ENCODE peak calls at places on chromosomes 5 and 9, in eight cellular contexts. K is kidney epithelial cell; F is AG10803; L is colonic mucosa; J is tibial artery; C is iris pigment epithelial cell; I is stimulated activated CD4-positive, alpha-beta T cell treated with anti-CD3 and anti-CD28 coated beads, Interleukin-2, amount 100 ng/mL, for 48 hours; Y is bronchial epithelial cell. T is an unnamed sample.

GRCh38 chr9:16459421-16460148 is 410.9 kb downstream of the BNC2 start:
- DNase-seq in F (no peak), L (no peak), I (no peak), Y (no peak), K (no peak), J (no peak), C (no peak), T (peak; percentile 61)

GRCh38 chr9:128972956-128973355 is 25.5 kb downstream of the NUP188 start:
- DNase-seq in K (peak; percentile 9), J (no peak), F (peak; percentile 50), I (no peak), C (peak; percentile 88), Y (peak; percentile 81), L (no peak), T (no peak)

GRCh38 chr5:91651704-91652103 is 268.6 kb upstream of the ARRDC3 start:
- DNase-seq in Y (no peak), I (no peak), F (no peak), L (no peak), C (no peak), K (no peak), J (no peak), T (no peak)

GRCh38 chr5:61100425-61100824 is 61.8 kb downstream of the SMIM15 start:
- DNase-seq in L (no peak), Y (no peak), J (no peak), I (no peak), K (no peak), F (no peak), C (no peak), T (no peak)

GRCh38 chr5:84032404-84032803 is 311.7 kb upstream of the HAPLN1 start:
- DNase-seq in F (peak; percentile 38), L (no peak), K (no peak), Y (no peak), C (peak; percentile 73), J (no peak), I (no peak), T (no peak)

GRCh38 chr5:173187054-173187743 is 42.9 kb downstream of the BNIP1 start:
- DNase-seq in C (no peak), L (no peak), J (no peak), Y (no peak), K (no peak), I (no peak), F (no peak), T (no peak)

GRCh38 chr5:174139623-174140022 is 94.1 kb downstream of the NSG2 start:
- DNase-seq in Y (no peak), K (no peak), I (no peak), J (no peak), C (no peak), L (no peak), F (no peak), T (no peak)

GRCh38 chr5:154198611-154199230 is 8.2 kb downstream of the GALNT10 start:
- DNase-seq in L (no peak), I (no peak), K (peak; percentile 61), Y (peak; percentile 87), J (no peak), F (peak; percentile 87), C (peak; percentile 85), T (no peak)

GRCh38 chr9:27491164-27491563 is 32.9 kb upstream of the IFNK start:
- DNase-seq in I (no peak), L (no peak), C (peak; percentile 74), K (no peak), Y (peak; percentile 46), F (peak; percentile 43), J (no peak), T (no peak)

GRCh38 chr9:13244190-13244589 is 35.3 kb downstream of the MPDZ start:
- DNase-seq in C (no peak), F (no peak), L (no peak), I (no peak), Y (no peak), K (no peak), J (no peak), T (no peak)

GRCh38 chr9:126550891-126551351 is 62.8 kb upstream of the LMX1B start:
- DNase-seq in K (no peak), L (no peak), Y (no peak), I (no peak), C (no peak), J (no peak), F (no peak), T (no peak)

GRCh38 chr5:59188415-59189225 is 605.7 kb downstream of the RAB3C start:
- DNase-seq in F (peak; percentile 65), Y (peak; percentile 61), C (peak; percentile 80), I (peak; percentile 43), L (peak; percentile 72), J (peak; percentile 65), K (peak; percentile 32), T (peak; percentile 67)

GRCh38 chr5:68333649-68334549 is 118.3 kb downstream of the PIK3R1 start:
- DNase-seq in I (no peak), Y (peak; percentile 87), F (peak; percentile 88), L (no peak), J (no peak), K (peak; percentile 76), C (peak; percentile 85), T (no peak)

GRCh38 chr9:2023532-2023931 is 8.4 kb downstream of the SMARCA2 start:
- DNase-seq in J (no peak), K (no peak), C (no peak), L (no peak), Y (no peak), F (no peak), I (no peak), T (no peak)

GRCh38 chr5:75667586-75667985 is 49.7 kb downstream of the POC5 start:
- DNase-seq in L (no peak), Y (no peak), C (no peak), I (no peak), K (no peak), F (no peak), J (no peak), T (no peak)

GRCh38 chr5:143913008-143913752 is 101.2 kb downstream of the HMHB1 start:
- DNase-seq in L (no peak), Y (peak; percentile 98), C (peak; percentile 89), I (no peak), K (peak; percentile 56), F (peak; percentile 72), J (no peak), T (no peak)

GRCh38 chr9:131398204-131398603 is 4.3 kb downstream of the PRRC2B start:
- DNase-seq in L (no peak), F (no peak), K (no peak), Y (no peak), J (no peak), C (no peak), I (no peak), T (no peak)

GRCh38 chr9:81595887-81596558 is 93.3 kb downstream of the TLE1 start:
- DNase-seq in L (no peak), F (no peak), Y (no peak), I (no peak), C (no peak), J (no peak), K (no peak), T (peak; percentile 56)

GRCh38 chr5:123207852-123208251 is 118.8 kb downstream of the PRDM6 start:
- DNase-seq in Y (no peak), J (no peak), F (no peak), I (no peak), K (no peak), C (no peak), L (no peak), T (no peak)

GRCh38 chr5:151234476-151235238 is 10.8 kb upstream of the CCDC69 start:
- DNase-seq in K (no peak), I (no peak), F (peak; percentile 47), C (peak; percentile 92), L (peak; percentile 39), J (peak; percentile 80), Y (no peak), T (no peak)

GRCh38 chr5:134541736-134542376 is 16.4 kb downstream of the JADE2 start:
- DNase-seq in C (peak; percentile 45), F (no peak), K (no peak), I (no peak), Y (no peak), J (no peak), L (peak; percentile 34), T (no peak)

GRCh38 chr9:3292311-3292710 is 233.5 kb downstream of the RFX3 start:
- DNase-seq in K (no peak), I (no peak), C (peak; percentile 28), Y (no peak), L (no peak), F (peak; percentile 32), J (no peak), T (no peak)

GRCh38 chr5:16453609-16454008 is 12.0 kb downstream of the ZNF622 start:
- DNase-seq in K (no peak), F (no peak), C (no peak), Y (no peak), L (no peak), J (no peak), I (no peak), T (no peak)

GRCh38 chr9:69385474-69386091 is 60.6 kb downstream of the ENTREP1 start:
- DNase-seq in L (no peak), I (no peak), J (no peak), F (no peak), Y (peak; percentile 50), C (no peak), K (no peak), T (no peak)

GRCh38 chr9:137369911-137370630 is 52.9 kb downstream of the EXD3 start:
- DNase-seq in J (no peak), F (no peak), C (no peak), K (no peak), L (no peak), Y (no peak), I (no peak), T (no peak)

GRCh38 chr9:99823392-99824377 is 2.0 kb downstream of the NR4A3 start:
- DNase-seq in K (no peak), L (peak; percentile 30), F (peak; percentile 44), I (peak; percentile 72), Y (no peak), J (peak; percentile 38), C (peak; percentile 41), T (peak; percentile 35)

GRCh38 chr5:32100230-32100629 is 73.9 kb downstream of the GOLPH3 start:
- DNase-seq in K (no peak), F (peak; percentile 48), Y (no peak), L (no peak), C (no peak), J (no peak), I (no peak), T (no peak)

GRCh38 chr5:97838214-97838613 is 655.2 kb upstream of the RIOK2 start:
- DNase-seq in C (peak; percentile 98), Y (peak; percentile 97), L (no peak), F (peak; percentile 93), K (peak; percentile 86), I (no peak), J (no peak), T (no peak)

GRCh38 chr9:14309403-14309802 is 4.5 kb downstream of the NFIB start:
- DNase-seq in Y (peak; percentile 65), F (no peak), I (no peak), C (peak; percentile 88), K (no peak), J (no peak), L (no peak), T (no peak)

GRCh38 chr9:123049589-123050222 is 16.2 kb downstream of the GPR21 start:
- DNase-seq in L (peak; percentile 79), I (no peak), J (no peak), Y (no peak), F (peak; percentile 76), C (peak; percentile 56), K (no peak), T (peak; percentile 35)

GRCh38 chr5:133163839-133164238 is 112.0 kb downstream of the HSPA4 start:
- DNase-seq in I (no peak), J (no peak), C (no peak), L (no peak), F (no peak), Y (no peak), K (no peak), T (no peak)

GRCh38 chr5:50559955-50560354 is 106.5 kb upstream of the PARP8 start:
- DNase-seq in F (no peak), Y (no peak), L (no peak), C (no peak), I (no peak), J (no peak), K (no peak), T (no peak)

GRCh38 chr5:175336781-175337180 is 107.2 kb downstream of the DRD1 start:
- DNase-seq in J (no peak), C (no peak), F (no peak), I (no peak), L (no peak), Y (no peak), K (no peak), T (peak; percentile 28)

GRCh38 chr9:114385412-114386181 is 2.2 kb downstream of the AKNA start:
- DNase-seq in F (peak; percentile 83), C (peak; percentile 92), J (peak; percentile 86), I (peak; percentile 73), L (peak; percentile 74), Y (peak; percentile 96), K (peak; percentile 77), T (no peak)